ENCODE peak calls at places on chromosomes 12 and 14, in four cellular contexts. One of them, this sample, is unnamed.

GRCh38 chr12:121811434-121812319 is 7.9 kb downstream of the SETD1B start:
- DNase-seq in HCT116: no peak
- DNase-seq in K562: peak; percentile 81
- DNase-seq in GM12878: no peak
- DNase-seq in this sample: no peak

GRCh38 chr14:39988939-39989338 is 556.7 kb upstream of the FBXO33 start:
- DNase-seq in HCT116: peak; percentile 43
- DNase-seq in K562: no peak
- DNase-seq in GM12878: no peak
- DNase-seq in this sample: no peak

GRCh38 chr12:63826002-63826585 is 18.4 kb upstream of the SRGAP1 start:
- DNase-seq in HCT116: peak; percentile 66
- DNase-seq in K562: peak; percentile 20
- DNase-seq in GM12878: no peak
- DNase-seq in this sample: no peak

GRCh38 chr14:61433169-61433568 is 111.8 kb downstream of the PRKCH start:
- DNase-seq in HCT116: no peak
- DNase-seq in K562: no peak
- DNase-seq in GM12878: no peak
- DNase-seq in this sample: no peak

GRCh38 chr12:51714666-51715065 is 123.6 kb downstream of the SCN8A start:
- DNase-seq in HCT116: no peak
- DNase-seq in K562: no peak
- DNase-seq in GM12878: no peak
- DNase-seq in this sample: no peak

GRCh38 chr12:6752181-6752930 is 585 bp downstream of the MLF2 start:
- DNase-seq in HCT116: no peak
- DNase-seq in K562: peak; percentile 66
- DNase-seq in GM12878: no peak
- DNase-seq in this sample: no peak

GRCh38 chr14:99258341-99258781 is 13.6 kb downstream of the BCL11B start:
- DNase-seq in HCT116: no peak
- DNase-seq in K562: no peak
- DNase-seq in GM12878: no peak
- DNase-seq in this sample: no peak

GRCh38 chr12:70101064-70101463 is 142.2 kb upstream of the CNOT2 start:
- DNase-seq in HCT116: no peak
- DNase-seq in K562: no peak
- DNase-seq in GM12878: no peak
- DNase-seq in this sample: no peak

GRCh38 chr14:93981874-93982683 is 5.7 kb upstream of the ASB2 start:
- DNase-seq in HCT116: no peak
- DNase-seq in K562: no peak
- DNase-seq in GM12878: no peak
- DNase-seq in this sample: no peak

GRCh38 chr14:52131640-52132320 is 62.9 kb upstream of the NID2 start:
- DNase-seq in HCT116: peak; percentile 87
- DNase-seq in K562: peak; percentile 39
- DNase-seq in GM12878: peak; percentile 4
- DNase-seq in this sample: peak; percentile 84

GRCh38 chr14:35335388-35336092 is 43.4 kb downstream of the PSMA6 start:
- DNase-seq in HCT116: no peak
- DNase-seq in K562: no peak
- DNase-seq in GM12878: no peak
- DNase-seq in this sample: peak; percentile 39

GRCh38 chr12:69906411-69907216 is 81.6 kb downstream of the MYRFL start:
- DNase-seq in HCT116: no peak
- DNase-seq in K562: no peak
- DNase-seq in GM12878: peak; percentile 75
- DNase-seq in this sample: no peak

GRCh38 chr14:31229638-31230229 is 22.1 kb upstream of the HECTD1 start:
- DNase-seq in HCT116: peak; percentile 92
- DNase-seq in K562: peak; percentile 69
- DNase-seq in GM12878: no peak
- DNase-seq in this sample: no peak
- TF ChIP-seq POLR2A in HCT116: no peak
- TF ChIP-seq POLR2A in K562: peak; percentile 58
- TF ChIP-seq POLR2A in GM12878: no peak
- TF ChIP-seq POLR2A in this sample: no peak

GRCh38 chr12:13187399-13187798 is 9.1 kb upstream of the EMP1 start:
- DNase-seq in HCT116: no peak
- DNase-seq in K562: no peak
- DNase-seq in GM12878: no peak
- DNase-seq in this sample: no peak
- TF ChIP-seq RAD21 in HCT116: no peak
- TF ChIP-seq RAD21 in K562: no peak
- TF ChIP-seq RAD21 in GM12878: no peak
- TF ChIP-seq RAD21 in this sample: no peak

GRCh38 chr14:85565862-85566296 is 35.9 kb downstream of the FLRT2 start:
- DNase-seq in HCT116: no peak
- DNase-seq in K562: no peak
- DNase-seq in GM12878: no peak
- DNase-seq in this sample: no peak

GRCh38 chr14:85566603-85567002 is 36.7 kb downstream of the FLRT2 start:
- DNase-seq in HCT116: no peak
- DNase-seq in K562: no peak
- DNase-seq in GM12878: no peak
- DNase-seq in this sample: no peak

GRCh38 chr14:85562630-85563029 is 32.7 kb downstream of the FLRT2 start:
- DNase-seq in HCT116: no peak
- DNase-seq in K562: no peak
- DNase-seq in GM12878: no peak
- DNase-seq in this sample: no peak

GRCh38 chr14:85564841-85565527 is 35.0 kb downstream of the FLRT2 start:
- DNase-seq in HCT116: no peak
- DNase-seq in K562: no peak
- DNase-seq in GM12878: no peak
- DNase-seq in this sample: no peak
- TF ChIP-seq EGR1 in HCT116: no peak
- TF ChIP-seq EGR1 in K562: no peak
- TF ChIP-seq EGR1 in GM12878: no peak
- TF ChIP-seq EGR1 in this sample: no peak

GRCh38 chr14:95541932-95542554 is 7.2 kb downstream of the GLRX5 start:
- DNase-seq in HCT116: no peak
- DNase-seq in K562: no peak
- DNase-seq in GM12878: no peak
- DNase-seq in this sample: no peak
- TF ChIP-seq POLR2A in HCT116: no peak
- TF ChIP-seq POLR2A in K562: no peak
- TF ChIP-seq POLR2A in GM12878: no peak
- TF ChIP-seq POLR2A in this sample: no peak

This sample was measured in H1.